ENCODE peak calls at places on chromosomes 6 and 20, in nine cellular contexts. J, N, V, P, L, A, Q, D and H are unnamed samples.

GRCh38 chr6:134175532-134176282 is 123.3 kb upstream of the SLC2A12 start:
- DNase-seq in J (no peak), N (no peak), V (peak), P (peak), L (peak), A (peak), Q (peak), D (peak), H (peak)

GRCh38 chr20:57526067-57526884 is 1.3 kb upstream of the CTCFL start:
- DNase-seq in J (no peak), N (no peak), V (peak), P (no peak), L (no peak), A (no peak), Q (no peak), D (no peak), H (no peak)

GRCh38 chr20:43584448-43585138 is 6.1 kb upstream of the IFT52 start:
- DNase-seq in J (no peak), N (peak), V (no peak), P (peak), L (no peak), A (no peak), Q (no peak), D (no peak), H (peak)

GRCh38 chr6:169185011-169185521 is 68.6 kb downstream of the THBS2 start:
- DNase-seq in J (no peak), N (no peak), V (no peak), P (no peak), L (no peak), A (no peak), Q (no peak), D (no peak), H (peak)

GRCh38 chr6:34015576-34015975 is 130.3 kb downstream of the GRM4 start:
- DNase-seq in J (no peak), N (no peak), V (no peak), P (peak), L (no peak), A (no peak), Q (no peak), D (no peak), H (peak)

GRCh38 chr6:112939543-112939942 is 592.4 kb downstream of the RFPL4B start:
- DNase-seq in J (no peak), N (no peak), V (no peak), P (peak), L (no peak), A (no peak), Q (no peak), D (no peak), H (no peak)

GRCh38 chr6:95091823-95092436 is 485.4 kb upstream of the MANEA start:
- DNase-seq in J (no peak), N (peak), V (peak), P (peak), L (no peak), A (no peak), Q (no peak), D (no peak), H (peak)

GRCh38 chr20:35111141-35111888 is 18.7 kb upstream of the TRPC4AP start:
- DNase-seq in J (no peak), N (no peak), V (peak), P (peak), L (no peak), A (no peak), Q (no peak), D (no peak), H (peak)

GRCh38 chr20:45426621-45427020 is 10.7 kb downstream of the PIGT start:
- DNase-seq in J (no peak), N (no peak), V (no peak), P (no peak), L (peak), A (no peak), Q (no peak), D (no peak), H (no peak)